ENCODE peak calls at places on chromosomes 6 and 20, in seven cellular contexts. One of them, this sample, is unnamed. For H3K27me3, the result is how much of the 10 kb centered on the place peaks cover.

GRCh38 chr20:53215166-53215565 is 243.0 kb downstream of the TSHZ2 start:
- DNase-seq in cardiac muscle cell: no peak
- DNase-seq in small intestine: peak
- DNase-seq in breast epithelium: no peak
- DNase-seq in fibroblast of lung: no peak
- DNase-seq in upper lobe of left lung: no peak
- DNase-seq in SJSA1: no peak
- DNase-seq in this sample: no peak

GRCh38 chr6:15623282-15624116 is 39.3 kb downstream of the DTNBP1 start:
- DNase-seq in cardiac muscle cell: peak
- DNase-seq in small intestine: peak
- DNase-seq in breast epithelium: no peak
- DNase-seq in fibroblast of lung: peak
- DNase-seq in upper lobe of left lung: no peak
- DNase-seq in SJSA1: peak
- DNase-seq in this sample: no peak

GRCh38 chr20:44678247-44678646 is 26.7 kb upstream of the ADA start:
- DNase-seq in cardiac muscle cell: no peak
- DNase-seq in small intestine: no peak
- DNase-seq in breast epithelium: no peak
- DNase-seq in fibroblast of lung: no peak
- DNase-seq in upper lobe of left lung: no peak
- DNase-seq in SJSA1: no peak
- DNase-seq in this sample: no peak

GRCh38 chr6:19851273-19852089 is 14.3 kb downstream of the ID4 start:
- DNase-seq in cardiac muscle cell: peak
- DNase-seq in small intestine: peak
- DNase-seq in breast epithelium: no peak
- DNase-seq in fibroblast of lung: peak
- DNase-seq in upper lobe of left lung: peak
- DNase-seq in SJSA1: peak
- DNase-seq in this sample: peak

GRCh38 chr6:154737424-154737823 is 4.2 kb downstream of the SCAF8 start:
- DNase-seq in cardiac muscle cell: no peak
- DNase-seq in small intestine: no peak
- DNase-seq in breast epithelium: no peak
- DNase-seq in fibroblast of lung: no peak
- DNase-seq in upper lobe of left lung: no peak
- DNase-seq in SJSA1: no peak
- DNase-seq in this sample: no peak

GRCh38 chr6:65000815-65001214 is 706.2 kb downstream of the EYS start:
- DNase-seq in cardiac muscle cell: no peak
- DNase-seq in small intestine: no peak
- DNase-seq in breast epithelium: no peak
- DNase-seq in fibroblast of lung: no peak
- DNase-seq in upper lobe of left lung: no peak
- DNase-seq in SJSA1: no peak
- DNase-seq in this sample: no peak

GRCh38 chr6:52663120-52663934 is 7.6 kb upstream of the TMEM14A start:
- DNase-seq in cardiac muscle cell: peak
- DNase-seq in small intestine: peak
- DNase-seq in breast epithelium: no peak
- DNase-seq in fibroblast of lung: peak
- DNase-seq in upper lobe of left lung: peak
- DNase-seq in SJSA1: peak
- DNase-seq in this sample: peak

GRCh38 chr6:131083687-131084086 is 20.6 kb upstream of the EPB41L2 start:
- DNase-seq in cardiac muscle cell: no peak
- DNase-seq in small intestine: peak
- DNase-seq in breast epithelium: no peak
- DNase-seq in fibroblast of lung: no peak
- DNase-seq in upper lobe of left lung: no peak
- DNase-seq in SJSA1: no peak
- DNase-seq in this sample: no peak

GRCh38 chr6:142886431-142887170 is 58.4 kb downstream of the HIVEP2 start:
- DNase-seq in cardiac muscle cell: peak
- DNase-seq in small intestine: peak
- DNase-seq in breast epithelium: no peak
- DNase-seq in fibroblast of lung: peak
- DNase-seq in upper lobe of left lung: no peak
- DNase-seq in SJSA1: peak
- DNase-seq in this sample: no peak

GRCh38 chr6:142881771-142882170 is 63.2 kb downstream of the HIVEP2 start:
- DNase-seq in cardiac muscle cell: no peak
- DNase-seq in small intestine: peak
- DNase-seq in breast epithelium: no peak
- DNase-seq in fibroblast of lung: no peak
- DNase-seq in upper lobe of left lung: no peak
- DNase-seq in SJSA1: no peak
- DNase-seq in this sample: no peak

GRCh38 chr6:142883011-142883410 is 62.0 kb downstream of the HIVEP2 start:
- DNase-seq in cardiac muscle cell: no peak
- DNase-seq in small intestine: no peak
- DNase-seq in breast epithelium: no peak
- DNase-seq in fibroblast of lung: no peak
- DNase-seq in upper lobe of left lung: no peak
- DNase-seq in SJSA1: peak
- DNase-seq in this sample: no peak

GRCh38 chr6:142885182-142885867 is 59.7 kb downstream of the HIVEP2 start:
- DNase-seq in cardiac muscle cell: peak
- DNase-seq in small intestine: peak
- DNase-seq in breast epithelium: no peak
- DNase-seq in fibroblast of lung: peak
- DNase-seq in upper lobe of left lung: peak
- DNase-seq in SJSA1: peak
- DNase-seq in this sample: peak

DNA sequence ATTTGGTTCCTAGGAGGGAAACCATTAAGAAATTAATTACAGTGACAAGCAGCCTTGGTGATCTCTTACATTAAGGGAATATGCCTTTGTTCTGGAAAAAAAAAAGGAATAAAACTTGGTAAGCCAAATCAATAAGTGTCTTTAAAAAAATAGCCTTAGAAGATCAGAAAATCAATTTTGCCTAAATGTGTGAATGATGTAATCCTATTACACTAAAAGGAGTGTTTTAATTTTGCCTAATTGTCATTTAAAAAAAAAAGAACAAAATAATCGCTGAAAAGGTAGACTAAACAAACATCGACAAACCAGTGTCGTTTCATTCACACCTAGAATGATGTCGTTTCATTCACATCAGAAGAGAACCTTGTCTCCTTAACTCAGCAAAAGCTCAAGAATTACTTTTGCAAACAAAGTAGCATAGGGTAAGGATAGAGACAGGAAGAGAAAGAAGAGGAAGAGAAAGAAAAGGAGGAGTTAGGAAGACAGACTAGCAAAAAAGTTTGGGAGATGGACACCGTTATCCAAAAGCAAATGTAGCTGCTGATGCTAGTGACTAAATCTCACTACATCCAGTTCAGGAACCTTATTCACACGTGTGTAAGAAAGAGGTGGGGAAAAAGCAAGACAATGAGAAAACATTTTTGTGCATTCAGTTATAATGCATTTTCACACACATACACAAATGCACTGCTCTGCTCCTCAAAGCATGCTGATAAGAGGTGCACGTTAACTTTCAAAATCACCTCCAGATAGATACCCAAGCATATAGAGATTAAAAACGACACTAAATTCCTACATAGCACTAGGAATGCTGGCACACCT is 60.6 kb downstream of the HIVEP2 start:
- DNase-seq in cardiac muscle cell: no peak
- DNase-seq in small intestine: no peak
- DNase-seq in breast epithelium: no peak
- DNase-seq in fibroblast of lung: no peak
- DNase-seq in upper lobe of left lung: no peak
- DNase-seq in SJSA1: peak
- DNase-seq in this sample: no peak
- H3K4me3 ChIP-seq in cardiac muscle cell: peak
- H3K4me3 ChIP-seq in small intestine: no peak
- H3K4me3 ChIP-seq in breast epithelium: peak
- H3K4me3 ChIP-seq in fibroblast of lung: peak
- H3K4me3 ChIP-seq in upper lobe of left lung: peak
- H3K4me3 ChIP-seq in SJSA1: peak
- H3K4me3 ChIP-seq in this sample: no peak

GRCh38 chr20:2797136-2797983 is 3.1 kb downstream of the CPXM1 start:
- DNase-seq in cardiac muscle cell: no peak
- DNase-seq in small intestine: no peak
- DNase-seq in breast epithelium: no peak
- DNase-seq in fibroblast of lung: no peak
- DNase-seq in upper lobe of left lung: no peak
- DNase-seq in SJSA1: no peak
- DNase-seq in this sample: no peak

GRCh38 chr20:2796011-2796660 is 4.3 kb downstream of the CPXM1 start:
- DNase-seq in cardiac muscle cell: no peak
- DNase-seq in small intestine: no peak
- DNase-seq in breast epithelium: no peak
- DNase-seq in fibroblast of lung: no peak
- DNase-seq in upper lobe of left lung: no peak
- DNase-seq in SJSA1: no peak
- DNase-seq in this sample: no peak

GRCh38 chr20:2794866-2795447 is 5.5 kb downstream of the CPXM1 start:
- DNase-seq in cardiac muscle cell: no peak
- DNase-seq in small intestine: no peak
- DNase-seq in breast epithelium: no peak
- DNase-seq in fibroblast of lung: no peak
- DNase-seq in upper lobe of left lung: no peak
- DNase-seq in SJSA1: no peak
- DNase-seq in this sample: no peak

GRCh38 chr20:2794202-2794748 is 6.2 kb downstream of the CPXM1 start:
- DNase-seq in cardiac muscle cell: no peak
- DNase-seq in small intestine: no peak
- DNase-seq in breast epithelium: no peak
- DNase-seq in fibroblast of lung: no peak
- DNase-seq in upper lobe of left lung: no peak
- DNase-seq in SJSA1: no peak
- DNase-seq in this sample: no peak

GRCh38 chr20:2795451-2795850 is 5.0 kb downstream of the CPXM1 start:
- DNase-seq in cardiac muscle cell: no peak
- DNase-seq in small intestine: no peak
- DNase-seq in breast epithelium: no peak
- DNase-seq in fibroblast of lung: no peak
- DNase-seq in upper lobe of left lung: no peak
- DNase-seq in SJSA1: no peak
- DNase-seq in this sample: no peak
- H3K27me3 ChIP-seq in cardiac muscle cell: under half
- H3K27me3 ChIP-seq in small intestine: under half
- H3K27me3 ChIP-seq in breast epithelium: under half
- H3K27me3 ChIP-seq in fibroblast of lung: under half
- H3K27me3 ChIP-seq in upper lobe of left lung: under half
- H3K27me3 ChIP-seq in SJSA1: under half
- H3K27me3 ChIP-seq in this sample: under half

GRCh38 chr20:11376406-11376805 is 541.3 kb upstream of the BTBD3 start:
- DNase-seq in cardiac muscle cell: no peak
- DNase-seq in small intestine: no peak
- DNase-seq in breast epithelium: no peak
- DNase-seq in fibroblast of lung: peak
- DNase-seq in upper lobe of left lung: no peak
- DNase-seq in SJSA1: no peak
- DNase-seq in this sample: no peak

GRCh38 chr20:11372831-11373230 is 544.9 kb upstream of the BTBD3 start:
- DNase-seq in cardiac muscle cell: no peak
- DNase-seq in small intestine: no peak
- DNase-seq in breast epithelium: no peak
- DNase-seq in fibroblast of lung: no peak
- DNase-seq in upper lobe of left lung: no peak
- DNase-seq in SJSA1: peak
- DNase-seq in this sample: no peak

GRCh38 chr20:11375368-11375767 is 542.3 kb upstream of the BTBD3 start:
- DNase-seq in cardiac muscle cell: no peak
- DNase-seq in small intestine: no peak
- DNase-seq in breast epithelium: no peak
- DNase-seq in fibroblast of lung: no peak
- DNase-seq in upper lobe of left lung: no peak
- DNase-seq in SJSA1: no peak
- DNase-seq in this sample: no peak

GRCh38 chr20:11375966-11376365 is 541.7 kb upstream of the BTBD3 start:
- DNase-seq in cardiac muscle cell: no peak
- DNase-seq in small intestine: peak
- DNase-seq in breast epithelium: no peak
- DNase-seq in fibroblast of lung: no peak
- DNase-seq in upper lobe of left lung: no peak
- DNase-seq in SJSA1: no peak
- DNase-seq in this sample: no peak

DNA sequence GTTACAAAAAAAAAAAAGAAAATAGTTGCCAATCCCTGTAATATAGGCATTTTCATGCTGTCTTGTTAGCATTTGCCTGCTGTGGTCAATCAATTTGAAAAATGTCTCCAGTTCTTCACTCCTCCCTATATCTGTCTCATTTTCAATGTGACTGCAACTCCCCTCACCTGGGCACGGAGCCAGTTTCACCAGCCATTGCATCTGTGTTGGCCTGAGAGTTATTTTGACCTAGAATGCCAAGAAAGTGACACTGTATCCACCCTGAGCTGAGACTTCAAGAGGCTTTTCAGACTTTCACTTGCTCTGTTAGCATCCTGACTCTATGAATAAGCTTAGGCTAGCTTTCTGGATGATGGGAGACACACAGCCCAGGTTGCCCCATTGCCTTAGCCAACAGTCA is 544.3 kb upstream of the BTBD3 start:
- DNase-seq in cardiac muscle cell: peak
- DNase-seq in small intestine: no peak
- DNase-seq in breast epithelium: no peak
- DNase-seq in fibroblast of lung: peak
- DNase-seq in upper lobe of left lung: no peak
- DNase-seq in SJSA1: no peak
- DNase-seq in this sample: no peak
- H3K4me3 ChIP-seq in cardiac muscle cell: no peak
- H3K4me3 ChIP-seq in small intestine: no peak
- H3K4me3 ChIP-seq in breast epithelium: no peak
- H3K4me3 ChIP-seq in fibroblast of lung: no peak
- H3K4me3 ChIP-seq in upper lobe of left lung: no peak
- H3K4me3 ChIP-seq in SJSA1: no peak
- H3K4me3 ChIP-seq in this sample: no peak

DNA sequence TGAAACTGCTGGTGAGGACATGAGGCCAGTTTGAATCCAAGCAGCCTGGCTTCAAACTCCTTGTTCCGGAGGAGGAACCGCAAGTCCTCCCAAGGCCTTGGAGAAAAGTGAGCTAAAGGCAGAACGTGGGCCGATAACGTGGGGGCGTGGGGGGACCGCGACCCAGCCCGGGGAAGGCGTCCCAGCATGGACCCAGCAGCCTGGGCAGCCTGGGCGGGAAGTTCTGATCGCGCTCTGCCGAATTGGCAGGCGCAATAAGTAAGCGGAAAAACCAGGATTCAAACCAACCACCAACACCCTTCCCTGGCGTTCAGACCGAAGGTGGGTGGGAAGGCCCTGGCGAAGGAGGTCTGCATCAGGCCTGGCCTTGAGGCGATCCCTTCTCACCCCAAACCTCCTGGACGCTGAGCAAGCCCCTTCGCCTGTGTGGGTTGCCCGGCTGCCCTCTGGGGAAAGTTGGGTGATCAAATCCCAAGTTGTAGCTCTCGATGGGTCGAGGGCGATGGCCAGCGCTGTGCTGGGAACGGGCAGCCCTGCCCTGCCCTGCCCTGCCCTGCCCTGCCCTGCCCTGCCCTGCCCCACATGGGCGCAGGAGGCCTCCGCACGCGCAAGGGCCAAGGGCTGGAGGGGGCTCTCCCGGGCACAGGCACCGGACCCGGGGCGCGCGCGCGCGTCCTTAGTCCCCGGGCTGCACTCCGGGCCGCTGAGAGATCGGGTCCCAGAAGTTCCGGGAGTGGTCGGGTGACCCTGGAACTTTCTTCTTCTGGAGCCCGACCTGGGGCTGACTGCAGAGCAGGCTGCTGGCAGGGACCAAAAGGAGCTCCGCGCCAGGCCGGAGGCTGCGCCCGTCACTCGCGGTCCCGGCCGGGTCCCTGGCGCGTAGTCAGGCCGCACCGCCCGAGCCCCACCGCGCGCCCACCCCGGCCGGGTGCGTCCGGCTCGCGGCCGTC is 644 bp upstream of the SLC22A3 start:
- DNase-seq in cardiac muscle cell: peak
- DNase-seq in small intestine: peak
- DNase-seq in breast epithelium: no peak
- DNase-seq in fibroblast of lung: no peak
- DNase-seq in upper lobe of left lung: peak
- DNase-seq in SJSA1: no peak
- DNase-seq in this sample: peak
- H3K27me3 ChIP-seq in cardiac muscle cell: half or more
- H3K27me3 ChIP-seq in small intestine: under half
- H3K27me3 ChIP-seq in breast epithelium: under half
- H3K27me3 ChIP-seq in fibroblast of lung: under half
- H3K27me3 ChIP-seq in upper lobe of left lung: under half
- H3K27me3 ChIP-seq in SJSA1: under half
- H3K27me3 ChIP-seq in this sample: under half

This sample was measured in H7.